ENCODE peak calls at places on chromosomes 6 and 20, in eight cellular contexts. J, Z, T, P, F, I, H and R are unnamed samples.

GRCh38 chr6:168314948-168315347 is 4.6 kb downstream of the DACT2 start:
- DNase-seq in J (no peak), Z (peak), T (no peak), P (no peak), F (no peak), I (no peak), H (peak), R (no peak)

GRCh38 chr20:64188682-64189529 is 24.7 kb downstream of the MYT1 start:
- DNase-seq in J (no peak), Z (peak), T (peak), P (peak), F (no peak), I (peak), H (peak), R (no peak)

GRCh38 chr20:32651537-32651936 is 22.2 kb downstream of the C20orf203 start:
- DNase-seq in J (no peak), Z (no peak), T (no peak), P (no peak), F (no peak), I (no peak), H (no peak), R (no peak)

GRCh38 chr6:111871725-111872520 is 1.3 kb downstream of the FYN start:
- DNase-seq in J (no peak), Z (no peak), T (peak), P (peak), F (peak), I (no peak), H (peak), R (no peak)

GRCh38 chr6:161366301-161366953 is 92.6 kb upstream of the AGPAT4 start:
- DNase-seq in J (no peak), Z (no peak), T (no peak), P (no peak), F (no peak), I (no peak), H (no peak), R (no peak)

GRCh38 chr6:20906938-20907337 is 372.7 kb downstream of the CDKAL1 start:
- DNase-seq in J (no peak), Z (peak), T (no peak), P (no peak), F (no peak), I (no peak), H (peak), R (no peak)

GRCh38 chr6:13404892-13405254 is 76.5 kb upstream of the TBC1D7 start:
- DNase-seq in J (no peak), Z (no peak), T (no peak), P (no peak), F (no peak), I (no peak), H (no peak), R (no peak)

GRCh38 chr20:39117486-39117885 is 155.3 kb downstream of the DHX35 start:
- DNase-seq in J (no peak), Z (peak), T (peak), P (peak), F (no peak), I (no peak), H (peak), R (no peak)

GRCh38 chr6:37218501-37218900 is 39.1 kb upstream of the TBC1D22B start:
- DNase-seq in J (no peak), Z (no peak), T (no peak), P (no peak), F (no peak), I (no peak), H (no peak), R (no peak)

GRCh38 chr6:41789390-41789724 is 1.9 kb downstream of the TOMM6 start:
- DNase-seq in J (no peak), Z (no peak), T (no peak), P (no peak), F (no peak), I (no peak), H (no peak), R (no peak)

GRCh38 chr6:55536579-55536978 is 42.4 kb downstream of the HMGCLL1 start:
- DNase-seq in J (no peak), Z (no peak), T (no peak), P (no peak), F (no peak), I (no peak), H (no peak), R (no peak)

GRCh38 chr6:118501816-118502568 is 46.1 kb upstream of the PLN start:
- DNase-seq in J (no peak), Z (peak), T (no peak), P (no peak), F (no peak), I (no peak), H (peak), R (no peak)

GRCh38 chr6:7148100-7148822 is 40.5 kb downstream of the RREB1 start:
- DNase-seq in J (no peak), Z (peak), T (no peak), P (no peak), F (no peak), I (no peak), H (no peak), R (no peak)

GRCh38 chr6:156949376-156949775 is 172.2 kb downstream of the ARID1B start:
- DNase-seq in J (no peak), Z (peak), T (no peak), P (no peak), F (no peak), I (no peak), H (peak), R (no peak)

GRCh38 chr6:168206186-168206585 is 113.4 kb downstream of the DACT2 start:
- DNase-seq in J (no peak), Z (no peak), T (no peak), P (no peak), F (no peak), I (no peak), H (no peak), R (peak)

GRCh38 chr6:30418448-30418847 is 70.9 kb upstream of the HLA-E start:
- DNase-seq in J (no peak), Z (no peak), T (no peak), P (no peak), F (no peak), I (no peak), H (no peak), R (no peak)

GRCh38 chr20:57881466-57882405 is 171.9 kb upstream of the PMEPA1 start:
- DNase-seq in J (no peak), Z (no peak), T (no peak), P (no peak), F (no peak), I (no peak), H (no peak), R (no peak)

GRCh38 chr20:32894711-32895355 is 36.1 kb downstream of the EFCAB8 start:
- DNase-seq in J (no peak), Z (no peak), T (no peak), P (no peak), F (no peak), I (no peak), H (no peak), R (peak)

GRCh38 chr6:147506704-147507114 is 1.8 kb upstream of the SAMD5 start:
- DNase-seq in J (no peak), Z (peak), T (peak), P (no peak), F (peak), I (peak), H (peak), R (peak)

GRCh38 chr6:16375828-16376227 is 137.4 kb downstream of the GMPR start:
- DNase-seq in J (no peak), Z (no peak), T (no peak), P (no peak), F (no peak), I (no peak), H (no peak), R (no peak)